ENCODE peak calls at places on chromosome 15, in five cellular contexts. Z is WERI-Rb-1, C is tibial artery, U is body of pancreas, L is tibial nerve. W is an unnamed sample.

GRCh38 chr15:70723124-70723427 is 40.3 kb downstream of the UACA start:
- DNase-seq in L (no peak), C (no peak), U (no peak), Z (no peak), W (no peak)

GRCh38 chr15:58865420-58865880 is 68.0 kb downstream of the SLTM start:
- DNase-seq in U (peak), C (no peak), L (no peak), Z (peak), W (no peak)

GRCh38 chr15:64851503-64851840 is 9.8 kb downstream of the PLEKHO2 start:
- DNase-seq in U (no peak), L (no peak), Z (no peak), C (no peak), W (no peak)

GRCh38 chr15:25509697-25510096 is 70.9 kb upstream of the UBE3A start:
- DNase-seq in U (no peak), L (no peak), C (no peak), Z (no peak), W (no peak)

GRCh38 chr15:29656636-29657475 is 165.4 kb downstream of the TJP1 start:
- DNase-seq in L (no peak), Z (no peak), U (peak), C (no peak), W (no peak)

GRCh38 chr15:100201376-100202280 is 140.1 kb downstream of the ADAMTS17 start:
- DNase-seq in Z (no peak), L (no peak), C (no peak), U (peak), W (no peak)

GRCh38 chr15:70379938-70380337 is 282.2 kb upstream of the TLE3 start:
- DNase-seq in Z (no peak), C (no peak), L (no peak), U (no peak), W (no peak)

GRCh38 chr15:57518779-57519410 is 72.8 kb upstream of the MYZAP start:
- DNase-seq in Z (no peak), C (no peak), U (no peak), L (no peak), W (no peak)

GRCh38 chr15:84857418-84858004 is 27.0 kb upstream of the SLC28A1 start:
- DNase-seq in L (no peak), Z (no peak), U (no peak), C (no peak), W (no peak)

GRCh38 chr15:60009124-60009523 is 5.0 kb downstream of the FOXB1 start:
- DNase-seq in C (no peak), Z (no peak), L (no peak), U (no peak), W (no peak)

GRCh38 chr15:29926083-29926388 is 103.8 kb upstream of the TJP1 start:
- DNase-seq in L (no peak), Z (no peak), U (no peak), C (no peak), W (no peak)

GRCh38 chr15:75363786-75364185 is 4.6 kb downstream of the MAN2C1 start:
- DNase-seq in L (no peak), C (no peak), U (no peak), Z (no peak), W (no peak)

GRCh38 chr15:80587816-80588456 is 107.2 kb upstream of the ABHD17C start:
- DNase-seq in C (peak), U (no peak), L (no peak), Z (no peak), W (no peak)

GRCh38 chr15:70741107-70741511 is 22.2 kb downstream of the UACA start:
- DNase-seq in L (peak), U (peak), Z (no peak), C (peak), W (peak)

GRCh38 chr15:46277994-46278885 is 643.4 kb downstream of the SQOR start:
- DNase-seq in C (no peak), L (no peak), Z (peak), U (no peak), W (no peak)

GRCh38 chr15:71651750-71652186 is 158.6 kb upstream of the NR2E3 start:
- DNase-seq in L (no peak), U (no peak), C (no peak), Z (peak), W (no peak)

GRCh38 chr15:90982135-90982534 is 12.2 kb downstream of the PRC1 start:
- DNase-seq in L (no peak), C (no peak), U (no peak), Z (no peak), W (no peak)

GRCh38 chr15:80160570-80161156 is 7.9 kb downstream of the FAH start:
- DNase-seq in L (no peak), Z (no peak), C (peak), U (peak), W (no peak)

GRCh38 chr15:67082007-67082536 is 16.7 kb downstream of the SMAD3 start:
- DNase-seq in Z (no peak), L (no peak), C (no peak), U (peak), W (no peak)

GRCh38 chr15:67079361-67079760 is 14.0 kb downstream of the SMAD3 start:
- DNase-seq in U (no peak), Z (no peak), L (no peak), C (no peak), W (no peak)

GRCh38 chr15:67083135-67083766 is 17.8 kb downstream of the SMAD3 start:
- DNase-seq in L (no peak), U (no peak), Z (no peak), C (no peak), W (no peak)

GRCh38 chr15:67080118-67080899 is 14.9 kb downstream of the SMAD3 start:
- DNase-seq in C (peak), L (no peak), Z (no peak), U (peak), W (no peak)

GRCh38 chr15:67080900-67081431 is 15.6 kb downstream of the SMAD3 start:
- DNase-seq in C (no peak), Z (peak), L (no peak), U (no peak), W (no peak)
- TF ChIP-seq CTCF in C (no peak), Z (peak), L (peak), U (no peak), W (no peak)

DNA sequence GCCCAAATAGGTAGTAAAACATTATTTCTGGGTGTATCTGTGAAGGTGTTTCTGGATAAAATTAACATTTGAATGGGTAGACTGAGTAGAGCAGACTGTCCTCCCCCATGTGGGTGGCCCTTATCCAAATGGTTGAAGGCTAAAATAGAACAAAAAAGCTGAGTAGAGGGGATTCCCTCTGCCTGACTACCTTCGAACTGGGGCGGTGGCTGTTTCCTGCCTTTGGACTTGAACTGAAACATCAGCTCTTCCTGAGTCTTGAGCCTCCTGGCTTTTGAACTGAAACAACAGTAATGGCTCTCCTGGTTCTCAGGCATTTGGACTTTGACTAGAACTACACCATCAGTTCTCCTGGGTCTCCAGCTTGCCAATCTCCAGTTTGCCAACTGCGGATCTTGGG is 4.4 kb upstream of the GPR176 start:
- DNase-seq in C (no peak), U (no peak), Z (no peak), L (no peak), W (no peak)
- TF ChIP-seq CTCF in C (no peak), U (no peak), Z (no peak), L (no peak), W (no peak)

DNA sequence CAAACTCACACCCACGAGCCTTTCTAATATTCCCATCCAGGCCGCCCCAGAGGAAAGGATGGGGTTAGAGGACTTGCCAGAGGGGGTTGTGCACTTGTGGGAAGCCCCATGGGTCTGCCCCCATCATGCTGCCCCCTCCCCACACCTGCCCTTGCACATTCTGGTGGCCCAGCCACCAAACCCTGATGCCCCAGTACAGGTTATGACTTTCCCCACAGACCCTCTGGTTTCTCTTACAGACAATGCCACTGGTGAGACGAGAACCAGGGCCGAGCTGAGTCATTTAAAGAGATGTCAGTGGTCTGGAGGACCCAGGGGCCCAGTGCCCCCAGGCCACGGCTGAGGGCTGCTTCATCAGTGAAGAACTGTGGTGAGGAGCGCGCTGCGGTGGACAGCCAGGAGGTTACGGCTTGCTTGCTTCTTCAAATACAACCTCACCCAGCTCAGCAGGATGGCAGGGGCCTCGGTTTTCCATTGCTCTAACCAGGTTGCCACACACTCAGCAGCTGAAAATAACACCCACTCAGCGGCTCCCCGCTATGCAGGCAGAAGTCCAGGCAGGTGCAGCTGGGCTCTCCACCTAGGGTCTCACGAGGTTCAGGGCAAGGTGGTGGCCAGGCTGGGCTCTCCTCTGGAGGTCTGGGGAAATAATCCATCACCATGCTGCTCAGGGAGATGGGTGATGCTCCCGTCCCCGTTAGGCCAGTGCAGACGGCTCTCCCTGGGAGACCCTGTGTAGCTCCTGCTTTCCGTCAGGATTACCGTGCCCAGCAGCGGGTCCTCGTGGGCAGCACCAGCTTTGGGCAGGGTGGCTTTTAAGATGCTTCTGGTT is 13.8 kb upstream of the SNRPA1 start:
- DNase-seq in C (no peak), Z (no peak), U (peak), L (no peak), W (no peak)
- TF ChIP-seq CTCF in C (no peak), Z (no peak), U (no peak), L (no peak), W (no peak)

DNA sequence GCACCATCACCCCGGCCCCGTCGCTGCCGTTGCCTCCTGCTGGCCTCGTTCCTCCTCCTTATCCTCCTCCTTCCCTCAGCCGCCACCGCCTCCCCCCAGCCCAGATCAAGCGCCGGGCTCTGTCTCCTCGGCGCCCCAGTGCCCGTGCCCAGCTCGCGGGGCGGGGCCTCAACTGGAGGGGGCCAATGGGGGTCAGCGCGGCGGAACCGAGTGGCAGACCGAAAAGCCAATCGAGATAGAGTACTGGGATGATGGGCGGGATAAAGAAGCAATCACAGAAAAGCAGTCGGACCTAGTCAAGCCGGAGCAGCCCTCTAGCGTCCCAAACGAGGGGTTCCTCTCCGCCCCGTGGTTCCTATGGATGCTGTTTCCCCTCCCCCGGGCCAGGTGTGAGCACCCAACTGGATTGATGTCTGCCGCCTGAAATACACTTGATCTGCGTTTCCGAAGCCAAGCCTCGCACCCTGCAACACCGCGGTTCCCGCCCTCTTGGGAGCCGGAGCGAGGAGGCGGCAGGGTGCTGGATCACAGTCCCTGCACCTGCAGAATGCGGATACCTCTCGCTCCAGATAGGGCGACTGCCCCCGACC is at the start of gene FRMD5:
- DNase-seq in Z (peak), L (peak), U (peak), C (peak), W (peak)
- TF ChIP-seq CTCF in Z (peak), L (peak), U (peak), C (no peak), W (no peak)

GRCh38 chr15:37204698-37205097 is 104.3 kb upstream of the MEIS2 start:
- DNase-seq in L (no peak), Z (no peak), U (no peak), C (no peak), W (no peak)
- TF ChIP-seq CTCF in L (no peak), Z (peak), U (no peak), C (no peak), W (no peak)

GRCh38 chr15:20106026-20106425 is 435.6 kb downstream of the GOLGA6L6 start:
- DNase-seq in L (no peak), Z (no peak), U (peak), C (peak), W (no peak)
- TF ChIP-seq CTCF in L (no peak), Z (no peak), U (no peak), C (no peak), W (no peak)

GRCh38 chr15:78284758-78285157 is 14.7 kb downstream of the SKIC8 start:
- DNase-seq in L (no peak), Z (peak), U (no peak), C (no peak), W (no peak)
- TF ChIP-seq CTCF in L (no peak), Z (peak), U (no peak), C (no peak), W (no peak)

W was measured in omental fat pad.